ENCODE peak calls at places on chromosomes 5 and 9, in four cellular contexts. One of them, this sample, is unnamed.

GRCh38 chr5:997711-998110 is 10.9 kb upstream of the NKD2 start:
- DNase-seq in stimulated activated CD8-positive, alpha-beta memory T cell treated with anti-CD3 and anti-CD28 coated beads, Interleukin-4, amount 100 ng/mL, for 24 hours: no peak
- DNase-seq in HFFc6: no peak
- DNase-seq in ovary: no peak
- DNase-seq in this sample: no peak

GRCh38 chr5:76468625-76469410 is 65.7 kb downstream of the IQGAP2 start:
- DNase-seq in stimulated activated CD8-positive, alpha-beta memory T cell treated with anti-CD3 and anti-CD28 coated beads, Interleukin-4, amount 100 ng/mL, for 24 hours: no peak
- DNase-seq in ovary: no peak
- DNase-seq in HFFc6: no peak
- DNase-seq in this sample: no peak

GRCh38 chr9:95505676-95506437 is 10.9 kb downstream of the PTCH1 start:
- DNase-seq in HFFc6: no peak
- DNase-seq in ovary: peak
- DNase-seq in stimulated activated CD8-positive, alpha-beta memory T cell treated with anti-CD3 and anti-CD28 coated beads, Interleukin-4, amount 100 ng/mL, for 24 hours: peak
- DNase-seq in this sample: no peak

GRCh38 chr9:92968081-92968480 is 20.8 kb downstream of the FGD3 start:
- DNase-seq in stimulated activated CD8-positive, alpha-beta memory T cell treated with anti-CD3 and anti-CD28 coated beads, Interleukin-4, amount 100 ng/mL, for 24 hours: no peak
- DNase-seq in ovary: no peak
- DNase-seq in HFFc6: no peak
- DNase-seq in this sample: peak

GRCh38 chr5:151125421-151125820 is 32.2 kb downstream of the ANXA6 start:
- DNase-seq in ovary: no peak
- DNase-seq in stimulated activated CD8-positive, alpha-beta memory T cell treated with anti-CD3 and anti-CD28 coated beads, Interleukin-4, amount 100 ng/mL, for 24 hours: no peak
- DNase-seq in HFFc6: no peak
- DNase-seq in this sample: no peak

GRCh38 chr9:126536836-126537465 is 76.8 kb upstream of the LMX1B start:
- DNase-seq in HFFc6: no peak
- DNase-seq in ovary: no peak
- DNase-seq in stimulated activated CD8-positive, alpha-beta memory T cell treated with anti-CD3 and anti-CD28 coated beads, Interleukin-4, amount 100 ng/mL, for 24 hours: no peak
- DNase-seq in this sample: no peak

GRCh38 chr5:39218482-39219381 is 631 bp downstream of the FYB1 start:
- DNase-seq in stimulated activated CD8-positive, alpha-beta memory T cell treated with anti-CD3 and anti-CD28 coated beads, Interleukin-4, amount 100 ng/mL, for 24 hours: no peak
- DNase-seq in ovary: no peak
- DNase-seq in HFFc6: peak
- DNase-seq in this sample: no peak

GRCh38 chr5:98605010-98605425 is 168.4 kb upstream of the RGMB start:
- DNase-seq in stimulated activated CD8-positive, alpha-beta memory T cell treated with anti-CD3 and anti-CD28 coated beads, Interleukin-4, amount 100 ng/mL, for 24 hours: no peak
- DNase-seq in ovary: no peak
- DNase-seq in HFFc6: no peak
- DNase-seq in this sample: no peak

GRCh38 chr5:428754-429452 is 14.1 kb upstream of the EXOC3 start:
- DNase-seq in HFFc6: no peak
- DNase-seq in stimulated activated CD8-positive, alpha-beta memory T cell treated with anti-CD3 and anti-CD28 coated beads, Interleukin-4, amount 100 ng/mL, for 24 hours: no peak
- DNase-seq in ovary: no peak
- DNase-seq in this sample: no peak

GRCh38 chr5:28269978-28270377 is 1231.6 kb upstream of the CDH9 start:
- DNase-seq in HFFc6: no peak
- DNase-seq in ovary: no peak
- DNase-seq in stimulated activated CD8-positive, alpha-beta memory T cell treated with anti-CD3 and anti-CD28 coated beads, Interleukin-4, amount 100 ng/mL, for 24 hours: no peak
- DNase-seq in this sample: no peak

GRCh38 chr9:132162764-132163456 is 1.1 kb downstream of the NTNG2 start:
- DNase-seq in HFFc6: no peak
- DNase-seq in stimulated activated CD8-positive, alpha-beta memory T cell treated with anti-CD3 and anti-CD28 coated beads, Interleukin-4, amount 100 ng/mL, for 24 hours: no peak
- DNase-seq in ovary: no peak
- DNase-seq in this sample: no peak

GRCh38 chr5:10467281-10468198 is 25.9 kb downstream of the ROPN1L start:
- DNase-seq in stimulated activated CD8-positive, alpha-beta memory T cell treated with anti-CD3 and anti-CD28 coated beads, Interleukin-4, amount 100 ng/mL, for 24 hours: no peak
- DNase-seq in ovary: no peak
- DNase-seq in HFFc6: peak
- DNase-seq in this sample: no peak

GRCh38 chr5:69007726-69008368 is 86.0 kb upstream of the SLC30A5 start:
- DNase-seq in stimulated activated CD8-positive, alpha-beta memory T cell treated with anti-CD3 and anti-CD28 coated beads, Interleukin-4, amount 100 ng/mL, for 24 hours: peak
- DNase-seq in ovary: peak
- DNase-seq in HFFc6: peak
- DNase-seq in this sample: peak

GRCh38 chr9:77251050-77251449 is 73.7 kb downstream of the VPS13A start:
- DNase-seq in HFFc6: no peak
- DNase-seq in ovary: no peak
- DNase-seq in stimulated activated CD8-positive, alpha-beta memory T cell treated with anti-CD3 and anti-CD28 coated beads, Interleukin-4, amount 100 ng/mL, for 24 hours: no peak
- DNase-seq in this sample: no peak

GRCh38 chr9:129406278-129407225 is 214.3 kb downstream of the C9orf50 start:
- DNase-seq in ovary: no peak
- DNase-seq in HFFc6: no peak
- DNase-seq in stimulated activated CD8-positive, alpha-beta memory T cell treated with anti-CD3 and anti-CD28 coated beads, Interleukin-4, amount 100 ng/mL, for 24 hours: no peak
- DNase-seq in this sample: no peak

GRCh38 chr5:131068893-131069643 is 96.0 kb downstream of the HINT1 start:
- DNase-seq in stimulated activated CD8-positive, alpha-beta memory T cell treated with anti-CD3 and anti-CD28 coated beads, Interleukin-4, amount 100 ng/mL, for 24 hours: peak
- DNase-seq in HFFc6: no peak
- DNase-seq in ovary: no peak
- DNase-seq in this sample: no peak

GRCh38 chr9:130542457-130543228 is 36.7 kb upstream of the FUBP3 start:
- DNase-seq in HFFc6: no peak
- DNase-seq in ovary: no peak
- DNase-seq in stimulated activated CD8-positive, alpha-beta memory T cell treated with anti-CD3 and anti-CD28 coated beads, Interleukin-4, amount 100 ng/mL, for 24 hours: no peak
- DNase-seq in this sample: no peak

GRCh38 chr5:60687927-60688720 is 11.8 kb downstream of the DEPDC1B start:
- DNase-seq in ovary: no peak
- DNase-seq in stimulated activated CD8-positive, alpha-beta memory T cell treated with anti-CD3 and anti-CD28 coated beads, Interleukin-4, amount 100 ng/mL, for 24 hours: no peak
- DNase-seq in HFFc6: peak
- DNase-seq in this sample: no peak

GRCh38 chr9:17403539-17403938 is 175.3 kb upstream of the SH3GL2 start:
- DNase-seq in stimulated activated CD8-positive, alpha-beta memory T cell treated with anti-CD3 and anti-CD28 coated beads, Interleukin-4, amount 100 ng/mL, for 24 hours: no peak
- DNase-seq in HFFc6: no peak
- DNase-seq in ovary: no peak
- DNase-seq in this sample: no peak

GRCh38 chr9:94139672-94140417 is 55.6 kb downstream of the PTPDC1 start:
- DNase-seq in HFFc6: peak
- DNase-seq in ovary: peak
- DNase-seq in stimulated activated CD8-positive, alpha-beta memory T cell treated with anti-CD3 and anti-CD28 coated beads, Interleukin-4, amount 100 ng/mL, for 24 hours: no peak
- DNase-seq in this sample: peak

GRCh38 chr5:113574417-113574816 is 60.9 kb downstream of the YTHDC2 start:
- DNase-seq in ovary: no peak
- DNase-seq in stimulated activated CD8-positive, alpha-beta memory T cell treated with anti-CD3 and anti-CD28 coated beads, Interleukin-4, amount 100 ng/mL, for 24 hours: no peak
- DNase-seq in HFFc6: peak
- DNase-seq in this sample: no peak

GRCh38 chr9:95044731-95045508 is 272.6 kb downstream of the FANCC start:
- DNase-seq in HFFc6: no peak
- DNase-seq in ovary: no peak
- DNase-seq in stimulated activated CD8-positive, alpha-beta memory T cell treated with anti-CD3 and anti-CD28 coated beads, Interleukin-4, amount 100 ng/mL, for 24 hours: no peak
- DNase-seq in this sample: no peak

GRCh38 chr5:179209359-179210150 is 135.7 kb downstream of the ADAMTS2 start:
- DNase-seq in stimulated activated CD8-positive, alpha-beta memory T cell treated with anti-CD3 and anti-CD28 coated beads, Interleukin-4, amount 100 ng/mL, for 24 hours: no peak
- DNase-seq in HFFc6: peak
- DNase-seq in ovary: no peak
- DNase-seq in this sample: no peak

GRCh38 chr5:14458414-14458813 is 123.2 kb upstream of the OTULINL start:
- DNase-seq in stimulated activated CD8-positive, alpha-beta memory T cell treated with anti-CD3 and anti-CD28 coated beads, Interleukin-4, amount 100 ng/mL, for 24 hours: no peak
- DNase-seq in HFFc6: no peak
- DNase-seq in ovary: no peak
- DNase-seq in this sample: no peak

GRCh38 chr5:6962256-6962655 is 249.0 kb downstream of the TENT4A start:
- DNase-seq in ovary: no peak
- DNase-seq in stimulated activated CD8-positive, alpha-beta memory T cell treated with anti-CD3 and anti-CD28 coated beads, Interleukin-4, amount 100 ng/mL, for 24 hours: no peak
- DNase-seq in HFFc6: no peak
- DNase-seq in this sample: no peak